ENCODE peak calls at places on chromosomes 16 and 17, in nine cellular contexts. H, X, C, E, D, B, F, W and T are unnamed samples. For H3K9me3, H3K36me3 and H3K4me1, the result is how much of the 10 kb centered on the place peaks cover.

GRCh38 chr16:13186813-13187212 is 285.4 kb downstream of the SHISA9 start:
- DNase-seq in F (no peak), C (no peak), D (no peak), W (no peak), X (no peak), B (no peak), H (no peak), E (no peak), T (no peak)

GRCh38 chr17:35731239-35731931 is at the start of gene RASL10B:
- DNase-seq in C (no peak), B (peak), E (peak), X (peak), H (no peak), F (no peak), D (peak), W (peak), T (peak)

GRCh38 chr16:70582280-70582978 is 58.8 kb downstream of the SF3B3 start:
- DNase-seq in B (no peak), H (no peak), X (no peak), F (no peak), E (no peak), C (no peak), D (no peak), W (no peak), T (no peak)

GRCh38 chr16:17467923-17468540 is 2.7 kb downstream of the XYLT1 start:
- DNase-seq in B (peak), X (peak), W (peak), D (peak), C (no peak), H (peak), F (peak), E (peak), T (peak)

GRCh38 chr17:63780928-63781327 is 7.0 kb downstream of the DDX42 start:
- DNase-seq in X (no peak), D (no peak), B (no peak), W (no peak), C (no peak), E (no peak), F (no peak), H (no peak), T (no peak)

GRCh38 chr17:62216847-62217246 is 151.8 kb upstream of the MED13 start:
- DNase-seq in X (no peak), F (no peak), B (no peak), W (no peak), D (no peak), C (no peak), E (no peak), H (no peak), T (no peak)

GRCh38 chr16:47905771-47906170 is 250.0 kb downstream of the ABCC12 start:
- DNase-seq in H (no peak), B (no peak), X (peak), C (no peak), F (no peak), W (no peak), D (no peak), E (no peak), T (no peak)

GRCh38 chr16:70694517-70695218 is 8.8 kb upstream of the MTSS2 start:
- DNase-seq in X (peak), D (no peak), W (no peak), E (peak), H (no peak), C (no peak), F (no peak), B (no peak), T (no peak)

GRCh38 chr16:70720431-70721201 is 34.8 kb upstream of the MTSS2 start:
- DNase-seq in B (no peak), C (no peak), E (no peak), H (no peak), F (no peak), D (no peak), W (no peak), X (no peak), T (no peak)

GRCh38 chr17:17723354-17724261 is 42.4 kb downstream of the RAI1 start:
- DNase-seq in B (peak), X (peak), D (no peak), C (no peak), H (peak), W (no peak), E (no peak), F (no peak), T (no peak)

GRCh38 chr16:24013733-24014645 is 178.2 kb downstream of the PRKCB start:
- DNase-seq in E (no peak), F (peak), D (peak), C (peak), B (no peak), W (peak), X (no peak), H (peak), T (no peak)

DNA sequence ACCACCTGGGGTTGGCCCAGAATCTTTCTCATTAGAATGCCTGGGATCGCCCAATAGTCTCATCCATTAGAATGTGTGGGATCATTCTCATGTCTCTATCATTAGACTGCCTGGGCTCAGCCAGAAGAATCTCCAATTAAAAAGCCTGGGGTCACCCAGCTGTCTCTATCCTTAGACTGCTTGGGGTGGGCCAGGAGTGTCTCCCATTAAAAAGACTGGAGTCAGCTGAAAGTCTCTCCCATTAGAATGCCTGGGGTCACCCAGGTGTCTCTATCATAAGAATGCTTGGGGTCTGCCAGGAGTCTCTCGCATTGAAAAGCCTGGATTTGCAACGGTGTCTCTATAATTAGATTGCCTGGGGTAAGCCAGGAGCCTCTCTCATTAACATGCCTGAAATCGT is 2225.7 kb downstream of the TP53TG3F start:
- DNase-seq in W (no peak), X (no peak), D (no peak), E (no peak), F (no peak), B (no peak), H (no peak), C (no peak), T (no peak)
- H3K9me3 ChIP-seq in W (half or more), X (under half), D (under half), E (under half), F (under half), B (under half), H (under half), C (under half), T (under half)

DNA sequence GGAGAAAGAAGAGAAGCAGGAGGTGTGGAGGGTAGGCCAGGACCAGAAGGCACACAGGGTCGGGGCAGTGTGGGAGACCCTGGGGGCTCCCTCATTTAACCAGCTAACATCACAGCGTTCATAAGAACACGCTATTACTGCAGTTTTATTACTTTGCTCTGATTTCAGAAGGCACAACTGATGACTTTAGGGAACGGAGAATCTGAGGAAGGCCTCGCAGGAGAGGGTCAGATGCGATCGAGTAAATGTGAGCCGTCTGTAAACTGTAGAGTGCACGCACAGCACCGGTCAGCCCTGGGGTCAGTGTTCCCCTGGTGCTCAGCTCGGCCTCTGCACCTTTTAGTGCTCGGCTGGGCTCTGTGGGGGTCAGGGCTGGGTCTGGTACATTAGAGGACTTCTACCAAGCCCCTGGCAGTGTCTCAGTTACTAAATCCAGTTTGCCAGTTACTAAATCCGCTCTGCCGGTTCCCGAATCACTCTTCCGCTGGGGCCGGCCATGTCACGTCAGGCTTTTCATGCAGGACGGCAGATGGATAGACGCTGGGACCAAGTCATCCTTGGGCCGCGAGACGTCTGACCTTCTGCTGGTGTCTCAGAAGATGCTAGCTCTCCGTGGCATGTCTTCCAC is 325.9 kb downstream of the SEC14L1 start:
- DNase-seq in X (no peak), F (no peak), C (no peak), W (no peak), H (no peak), B (no peak), E (no peak), D (no peak), T (no peak)
- H3K36me3 ChIP-seq in X (under half), F (under half), C (under half), W (under half), H (under half), B (under half), E (under half), D (under half), T (under half)

GRCh38 chr16:1534021-1535020 is 855 bp downstream of the TMEM204 start:
- DNase-seq in F (no peak), C (no peak), D (no peak), H (no peak), W (no peak), E (peak), X (peak), B (no peak), T (no peak)
- H3K4me1 ChIP-seq in F (half or more), C (under half), D (under half), H (under half), W (half or more), E (under half), X (under half), B (under half), T (half or more)

GRCh38 chr17:60491771-60492170 is 34.3 kb downstream of the APPBP2 start:
- DNase-seq in W (no peak), C (no peak), X (no peak), E (no peak), F (no peak), B (no peak), H (no peak), D (no peak), T (no peak)

GRCh38 chr17:60496051-60496450 is 30.0 kb downstream of the APPBP2 start:
- DNase-seq in C (no peak), F (no peak), X (no peak), H (no peak), B (no peak), D (no peak), W (no peak), E (no peak), T (no peak)

GRCh38 chr17:60493847-60494321 is 32.2 kb downstream of the APPBP2 start:
- DNase-seq in B (no peak), X (peak), C (no peak), F (no peak), E (no peak), H (no peak), D (no peak), W (no peak), T (no peak)

DNA sequence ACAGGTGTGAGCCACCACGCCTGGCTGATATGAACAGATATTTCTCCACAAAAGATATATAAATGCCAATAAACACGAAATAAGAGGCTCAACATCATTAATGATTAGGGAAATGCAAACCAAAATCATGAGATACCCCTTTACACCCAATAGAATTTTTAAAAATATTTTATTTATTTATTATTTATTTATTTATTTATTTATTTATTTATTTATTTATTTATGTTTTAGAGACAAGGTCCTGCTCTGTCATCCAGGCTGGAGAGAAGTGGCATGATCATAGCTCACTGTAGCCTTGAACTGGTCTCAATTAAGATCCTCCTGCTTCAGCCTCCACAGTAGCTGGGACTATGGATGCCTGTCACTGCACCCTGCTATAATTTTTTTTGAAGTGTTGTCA is 30.8 kb downstream of the APPBP2 start:
- DNase-seq in H (no peak), X (no peak), B (no peak), C (no peak), F (no peak), D (no peak), W (no peak), E (no peak), T (no peak)
- H3K9me3 ChIP-seq in H (under half), X (under half), B (under half), C (under half), F (under half), D (under half), W (under half), E (under half), T (under half)

DNA sequence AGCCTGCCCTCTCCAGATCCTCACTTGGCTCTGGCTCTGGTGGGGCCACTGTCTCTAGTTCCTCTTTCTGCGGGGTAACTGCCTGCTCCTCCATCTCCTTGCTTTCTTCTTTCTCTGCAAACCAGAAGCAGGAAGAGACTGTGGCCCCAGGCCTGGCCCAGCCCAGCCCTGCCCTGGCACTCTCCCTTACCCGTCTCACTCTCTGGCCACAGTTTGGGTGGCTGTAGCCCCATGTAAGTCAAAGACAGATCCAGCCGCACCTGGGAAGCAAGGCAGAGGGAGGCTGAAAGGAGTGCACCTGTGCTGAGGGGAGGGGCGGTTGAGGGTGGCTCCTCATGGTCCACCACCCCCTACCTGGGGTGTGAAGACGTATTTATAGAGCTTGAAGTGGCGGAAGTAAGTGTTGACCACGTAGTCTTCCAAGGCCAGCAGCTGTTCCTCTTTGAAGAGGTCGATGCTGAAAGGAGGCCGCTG is 2.8 kb downstream of the CFAP119 start:
- DNase-seq in C (no peak), E (no peak), F (peak), D (no peak), W (no peak), B (no peak), X (no peak), H (no peak), T (no peak)
- H3K36me3 ChIP-seq in C (under half), E (under half), F (half or more), D (under half), W (under half), B (under half), X (under half), H (half or more), T (under half)

GRCh38 chr16:4799171-4799855 is 3.1 kb downstream of the ROGDI start:
- DNase-seq in C (no peak), W (no peak), X (no peak), B (no peak), F (no peak), E (no peak), H (no peak), D (no peak), T (no peak)

GRCh38 chr16:4802659-4803287 is 340 bp upstream of the ROGDI start:
- DNase-seq in X (peak), F (peak), W (peak), E (peak), D (peak), H (peak), C (peak), B (peak), T (peak)

GRCh38 chr16:4800290-4801041 is 2.0 kb downstream of the ROGDI start:
- DNase-seq in C (no peak), X (no peak), B (no peak), F (peak), W (peak), H (no peak), D (peak), E (no peak), T (no peak)

GRCh38 chr16:4801962-4802658 is at the start of gene ROGDI:
- DNase-seq in X (peak), W (peak), E (peak), B (peak), C (peak), D (peak), H (no peak), F (peak), T (peak)

GRCh38 chr16:4801051-4801961 is 1.1 kb downstream of the ROGDI start:
- DNase-seq in B (peak), E (no peak), F (no peak), W (no peak), C (no peak), D (peak), H (no peak), X (no peak), T (no peak)
- H3K4me1 ChIP-seq in B (under half), E (under half), F (under half), W (under half), C (under half), D (under half), H (under half), X (under half), T (under half)

GRCh38 chr17:13646411-13646810 is 44.7 kb upstream of the HS3ST3A1 start:
- DNase-seq in H (no peak), E (no peak), D (no peak), B (no peak), W (no peak), X (peak), F (no peak), C (no peak), T (no peak)
- H3K9me3 ChIP-seq in H (under half), E (under half), D (under half), B (under half), W (under half), X (under half), F (under half), C (under half), T (under half)